ENCODE peak calls at places on chromosomes 5 and 9, in ten cellular contexts. O, G, P, K, E, V, L, Y, H and Z are unnamed samples.

GRCh38 chr5:37735649-37736347 is 104.0 kb downstream of the GDNF start:
- DNase-seq in P (no peak), E (peak; percentile 55), K (no peak), G (no peak), H (no peak), Y (no peak), O (peak; percentile 50), V (no peak), L (peak; percentile 44), Z (no peak)

GRCh38 chr9:97179616-97180015 is 127.8 kb upstream of the CCDC180 start:
- DNase-seq in O (no peak), L (no peak), P (no peak), Y (no peak), E (no peak), K (no peak), G (no peak), V (no peak), H (no peak), Z (no peak)

GRCh38 chr9:36949470-36949869 is 84.6 kb downstream of the PAX5 start:
- DNase-seq in Y (no peak), H (no peak), G (no peak), L (no peak), E (no peak), V (no peak), P (no peak), O (no peak), K (no peak), Z (no peak)

GRCh38 chr5:85488295-85488694 is 1103.6 kb upstream of the EDIL3 start:
- DNase-seq in Y (no peak), L (no peak), E (no peak), O (no peak), P (no peak), G (no peak), K (no peak), V (no peak), H (no peak), Z (no peak)

GRCh38 chr9:74958587-74958986 is 5.9 kb upstream of the C9orf40 start:
- DNase-seq in E (no peak), O (no peak), Y (no peak), V (no peak), G (no peak), H (no peak), L (no peak), P (no peak), K (no peak), Z (no peak)

GRCh38 chr5:124783794-124784193 is 37.4 kb upstream of the ZNF608 start:
- DNase-seq in E (no peak), K (no peak), P (no peak), L (peak; percentile 16), H (no peak), O (no peak), V (no peak), Y (no peak), G (no peak), Z (no peak)

GRCh38 chr5:121937762-121938161 is 24.0 kb upstream of the SRFBP1 start:
- DNase-seq in P (no peak), E (no peak), L (no peak), Y (no peak), K (no peak), G (no peak), O (no peak), H (no peak), V (no peak), Z (no peak)

GRCh38 chr9:33676746-33677505 is 118.4 kb upstream of the PRSS3 start:
- DNase-seq in E (peak; percentile 30), L (peak; percentile 13), G (peak; percentile 67), O (peak; percentile 67), H (peak; percentile 76), Y (peak; percentile 31), K (peak; percentile 13), P (peak; percentile 60), V (no peak), Z (no peak)

GRCh38 chr5:60803712-60804111 is 40.4 kb downstream of the ELOVL7 start:
- DNase-seq in E (no peak), P (no peak), V (no peak), L (no peak), H (no peak), G (no peak), K (no peak), O (no peak), Y (no peak), Z (no peak)

GRCh38 chr5:160260006-160260775 is 30.9 kb downstream of the FABP6 start:
- DNase-seq in H (peak; percentile 45), E (no peak), G (no peak), K (no peak), Y (no peak), P (no peak), O (no peak), L (peak; percentile 12), V (no peak), Z (no peak)

GRCh38 chr5:106399381-106399780 is 1271.4 kb downstream of the EFNA5 start:
- DNase-seq in P (peak; percentile 24), Y (no peak), G (no peak), H (no peak), K (no peak), O (no peak), L (peak; percentile 84), E (no peak), V (no peak), Z (no peak)

GRCh38 chr5:57280811-57281301 is 107.0 kb downstream of the GPBP1 start:
- DNase-seq in K (no peak), E (no peak), Y (no peak), V (no peak), O (no peak), P (no peak), H (no peak), L (no peak), G (no peak), Z (no peak)

GRCh38 chr9:91036826-91037510 is 235.3 kb downstream of the SYK start:
- DNase-seq in P (peak; percentile 91), K (peak; percentile 79), G (peak; percentile 81), V (peak; percentile 17), E (peak; percentile 79), O (peak; percentile 86), L (peak; percentile 92), H (peak; percentile 75), Y (peak; percentile 69), Z (peak; percentile 90)

DNA sequence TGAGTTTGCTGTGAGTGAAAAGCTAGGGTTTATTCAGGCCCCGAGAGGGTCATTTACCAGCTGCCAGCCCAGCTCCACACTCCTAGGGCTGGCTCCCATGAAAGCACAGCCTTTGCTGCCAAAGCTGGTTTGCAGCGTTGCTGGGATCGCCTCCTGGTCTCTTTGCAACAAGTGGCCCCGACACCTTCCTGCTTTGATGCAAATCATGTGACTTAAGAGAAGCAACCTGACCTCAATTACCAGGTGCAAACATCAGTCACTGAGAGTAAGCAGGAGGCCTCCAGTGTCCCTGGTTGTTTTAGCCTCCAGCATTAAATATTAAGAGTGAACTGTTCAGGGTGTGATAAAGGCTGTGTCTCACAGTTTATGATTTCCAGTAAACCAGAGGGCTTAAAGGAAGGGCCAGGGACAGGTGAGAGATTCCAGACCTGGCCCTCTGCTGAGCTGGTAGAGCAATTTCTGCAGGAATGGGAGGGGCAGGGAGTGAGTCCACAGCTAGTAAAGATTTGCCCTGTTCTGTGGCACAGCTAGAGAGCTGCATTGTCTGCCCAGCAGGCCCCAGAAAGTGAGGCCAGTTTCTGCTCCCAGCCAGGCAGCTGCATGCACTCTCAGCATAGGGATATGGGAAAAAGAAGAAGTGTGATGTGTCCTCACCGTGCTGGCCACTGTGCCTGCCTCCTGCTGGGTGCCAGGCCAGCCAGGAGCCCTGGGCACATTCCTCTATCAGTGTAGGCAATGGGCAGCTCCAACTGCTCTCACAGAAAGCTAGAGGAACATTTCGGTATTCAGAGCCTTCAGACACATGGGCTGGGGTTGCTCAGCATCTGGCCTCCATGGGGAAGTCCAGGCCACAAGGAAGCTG is 58.0 kb downstream of the SLC22A5 start:
- DNase-seq in P (no peak), V (peak; percentile 39), Y (peak; percentile 47), E (peak; percentile 51), H (no peak), O (peak; percentile 68), K (peak; percentile 80), L (no peak), G (peak; percentile 34), Z (peak; percentile 59)
- H3K4me1 ChIP-seq in P (peaks cover 57% of the 10 kb centered on the region), V (peaks cover 100% of the 10 kb centered on the region), Y (peaks cover 98% of the 10 kb centered on the region), E (peaks cover 77% of the 10 kb centered on the region), H (peaks cover 5% of the 10 kb centered on the region), O (peaks cover 56% of the 10 kb centered on the region), K (peaks cover 100% of the 10 kb centered on the region), L (peaks cover 51% of the 10 kb centered on the region), G (peaks cover 19% of the 10 kb centered on the region), Z (peaks cover 76% of the 10 kb centered on the region)

GRCh38 chr9:132283863-132284262 is 70.9 kb downstream of the SETX start:
- DNase-seq in L (peak; percentile 86), E (no peak), O (no peak), H (no peak), Y (no peak), G (no peak), P (no peak), K (no peak), V (no peak), Z (no peak)

GRCh38 chr9:132293145-132293721 is 61.6 kb downstream of the SETX start:
- DNase-seq in Y (no peak), G (no peak), L (no peak), P (no peak), K (no peak), O (no peak), E (no peak), H (no peak), V (no peak), Z (no peak)

GRCh38 chr9:132283165-132283564 is 71.6 kb downstream of the SETX start:
- DNase-seq in V (no peak), P (no peak), O (no peak), E (no peak), Y (no peak), K (no peak), L (peak; percentile 34), H (no peak), G (no peak), Z (no peak)

GRCh38 chr9:132288371-132288770 is 66.4 kb downstream of the SETX start:
- DNase-seq in E (no peak), G (no peak), V (no peak), P (no peak), H (no peak), Y (no peak), L (peak; percentile 77), K (no peak), O (no peak), Z (no peak)

GRCh38 chr9:132288956-132289355 is 65.8 kb downstream of the SETX start:
- DNase-seq in P (no peak), E (no peak), V (no peak), O (no peak), Y (no peak), H (no peak), G (peak; percentile 85), L (peak; percentile 35), K (no peak), Z (no peak)
- H3K4me1 ChIP-seq in P (no peaks in the 10 kb centered on the region), E (peaks cover 10% of the 10 kb centered on the region), V (peaks cover 6% of the 10 kb centered on the region), O (no peaks in the 10 kb centered on the region), Y (no peaks in the 10 kb centered on the region), H (no peaks in the 10 kb centered on the region), G (peaks cover 38% of the 10 kb centered on the region), L (peaks cover 10% of the 10 kb centered on the region), K (peaks cover 4% of the 10 kb centered on the region), Z (peaks cover 15% of the 10 kb centered on the region)

GRCh38 chr9:38035873-38036272 is 33.2 kb downstream of the SHB start:
- DNase-seq in V (no peak), Y (no peak), P (peak; percentile 61), L (peak; percentile 90), H (no peak), E (no peak), G (no peak), O (no peak), K (no peak), Z (no peak)
- H3K4me1 ChIP-seq in V (no peaks in the 10 kb centered on the region), Y (no peaks in the 10 kb centered on the region), P (peaks cover 96% of the 10 kb centered on the region), L (peaks cover 53% of the 10 kb centered on the region), H (peaks cover 8% of the 10 kb centered on the region), E (peaks cover 39% of the 10 kb centered on the region), G (peaks cover 30% of the 10 kb centered on the region), O (peaks cover 37% of the 10 kb centered on the region), K (peaks cover 66% of the 10 kb centered on the region), Z (peaks cover 78% of the 10 kb centered on the region)

GRCh38 chr9:127536499-127536898 is 75.6 kb upstream of the STXBP1 start:
- DNase-seq in L (no peak), E (no peak), O (no peak), Y (no peak), K (no peak), G (no peak), P (no peak), H (no peak), V (no peak), Z (no peak)
- H3K4me1 ChIP-seq in L (peaks cover 69% of the 10 kb centered on the region), E (no peaks in the 10 kb centered on the region), O (peaks cover 9% of the 10 kb centered on the region), Y (no peaks in the 10 kb centered on the region), K (peaks cover 59% of the 10 kb centered on the region), G (no peaks in the 10 kb centered on the region), P (peaks cover 52% of the 10 kb centered on the region), H (peaks cover 12% of the 10 kb centered on the region), V (no peaks in the 10 kb centered on the region), Z (no peaks in the 10 kb centered on the region)